ENCODE peak calls at places on chromosome 17, in five cellular contexts. I, C, W, D and G are unnamed samples.

GRCh38 chr17:36980281-36980761 is 31.6 kb downstream of the AATF start:
- DNase-seq in C (no peak), I (no peak), D (no peak), W (peak), G (peak)

GRCh38 chr17:59601130-59601529 is 18.6 kb upstream of the CLTC start:
- DNase-seq in W (no peak), I (no peak), D (no peak), C (no peak), G (no peak)

GRCh38 chr17:80891096-80892018 is 100.3 kb upstream of the CHMP6 start:
- DNase-seq in W (peak), C (no peak), D (no peak), I (peak), G (peak)

GRCh38 chr17:6449307-6449706 is 5.1 kb downstream of the PIMREG start:
- DNase-seq in W (no peak), C (no peak), D (no peak), I (no peak), G (no peak)

GRCh38 chr17:65170839-65171238 is 33.7 kb downstream of the RGS9 start:
- DNase-seq in C (no peak), I (no peak), D (no peak), W (no peak), G (no peak)

GRCh38 chr17:35809855-35810461 is 674 bp downstream of the TAF15 start:
- DNase-seq in I (no peak), W (no peak), C (no peak), D (no peak), G (no peak)

GRCh38 chr17:44518032-44518431 is 14.8 kb upstream of the GPATCH8 start:
- DNase-seq in W (no peak), D (no peak), I (no peak), C (no peak), G (no peak)

GRCh38 chr17:76404976-76405563 is 20.7 kb downstream of the SPHK1 start:
- DNase-seq in W (no peak), C (no peak), D (no peak), I (no peak), G (no peak)

GRCh38 chr17:58277107-58277506 is 3.6 kb downstream of the MPO start:
- DNase-seq in C (no peak), D (no peak), I (no peak), W (no peak), G (no peak)

GRCh38 chr17:50464736-50465135 is 3.9 kb downstream of the CHAD start:
- DNase-seq in C (no peak), I (no peak), D (no peak), W (no peak), G (no peak)

GRCh38 chr17:37826497-37827115 is 81.7 kb upstream of the HNF1B start:
- DNase-seq in D (no peak), C (no peak), I (no peak), W (no peak), G (no peak)

GRCh38 chr17:68048996-68049395 is 13.5 kb downstream of the KPNA2 start:
- DNase-seq in W (no peak), I (no peak), D (no peak), C (no peak), G (no peak)

GRCh38 chr17:68036304-68037147 is 991 bp downstream of the KPNA2 start:
- DNase-seq in C (no peak), W (no peak), I (no peak), D (no peak), G (no peak)

GRCh38 chr17:81191116-81191515 is 25.1 kb upstream of the AATK start:
- DNase-seq in D (no peak), C (no peak), W (no peak), I (no peak), G (no peak)

GRCh38 chr17:79654350-79654959 is 43.6 kb upstream of the RBFOX3 start:
- DNase-seq in I (no peak), D (no peak), W (no peak), C (no peak), G (no peak)